ENCODE peak calls at places on chromosomes 1 and 21, in seven cellular contexts. A is stimulated activated CD4-positive, alpha-beta T cell treated with anti-CD3 and anti-CD28 coated beads, Interleukin-1b, Interleukin-23, amount 100 ng/mL, for 4 hours; C is HS-5; N is CD4-positive, alpha-beta memory T cell; Z is CD8-positive, alpha-beta T cell; P is iris pigment epithelial cell; U is OCI-LY7. J is an unnamed sample.

GRCh38 chr1:44354268-44354839 is 703 bp downstream of the ERI3 start:
- DNase-seq in A (no peak), C (no peak), N (no peak), Z (no peak), P (peak; percentile 52), U (no peak), J (peak; percentile 2)

GRCh38 chr1:6447818-6448748 is 17.9 kb downstream of the TNFRSF25 start:
- DNase-seq in A (no peak), C (no peak), N (no peak), Z (peak; percentile 52), P (no peak), U (peak; percentile 42), J (no peak)

GRCh38 chr1:227654858-227655752 is 80.0 kb downstream of the JMJD4 start:
- DNase-seq in A (no peak), C (no peak), N (no peak), Z (no peak), P (no peak), U (peak; percentile 10), J (no peak)

GRCh38 chr1:168676029-168676812 is 52.8 kb downstream of the DPT start:
- DNase-seq in A (no peak), C (no peak), N (no peak), Z (no peak), P (no peak), U (no peak), J (no peak)

GRCh38 chr1:187842406-187843165 is 1013.8 kb downstream of the PLA2G4A start:
- DNase-seq in A (no peak), C (no peak), N (no peak), Z (no peak), P (peak; percentile 42), U (peak; percentile 13), J (no peak)

GRCh38 chr21:34567574-34567973 is 47.3 kb downstream of the RCAN1 start:
- DNase-seq in A (no peak), C (no peak), N (no peak), Z (no peak), P (no peak), U (no peak), J (no peak)

GRCh38 chr21:36945496-36946138 is 20.9 kb downstream of the HLCS start:
- DNase-seq in A (no peak), C (no peak), N (no peak), Z (no peak), P (peak; percentile 77), U (no peak), J (no peak)

GRCh38 chr1:57363643-57364042 is 60.2 kb downstream of the DAB1 start:
- DNase-seq in A (no peak), C (no peak), N (no peak), Z (no peak), P (no peak), U (no peak), J (no peak)

GRCh38 chr1:101004061-101004460 is 21.5 kb downstream of the DPH5 start:
- DNase-seq in A (no peak), C (no peak), N (no peak), Z (no peak), P (peak; percentile 88), U (no peak), J (no peak)

GRCh38 chr1:119564548-119564947 is 57.5 kb downstream of the HSD3B1 start:
- DNase-seq in A (no peak), C (no peak), N (no peak), Z (no peak), P (no peak), U (no peak), J (no peak)

GRCh38 chr1:106681939-106682522 is 374.4 kb upstream of the PRMT6 start:
- DNase-seq in A (no peak), C (no peak), N (no peak), Z (no peak), P (no peak), U (no peak), J (no peak)

GRCh38 chr1:164780863-164781262 is 221.9 kb downstream of the PBX1 start:
- DNase-seq in A (no peak), C (no peak), N (no peak), Z (no peak), P (peak; percentile 93), U (no peak), J (no peak)

GRCh38 chr1:161013591-161014513 is 7.1 kb downstream of the F11R start:
- DNase-seq in A (peak; percentile 28), C (no peak), N (peak; percentile 58), Z (peak; percentile 70), P (peak; percentile 98), U (peak; percentile 88), J (peak; percentile 65)

GRCh38 chr1:29711582-29712274 is 475.4 kb downstream of the PTPRU start:
- DNase-seq in A (no peak), C (no peak), N (no peak), Z (no peak), P (peak; percentile 81), U (no peak), J (no peak)

GRCh38 chr21:45543710-45544448 is 1.6 kb upstream of the SLC19A1 start:
- DNase-seq in A (no peak), C (no peak), N (no peak), Z (peak; percentile 9), P (no peak), U (no peak), J (no peak)

GRCh38 chr1:226827458-226827857 is 43.0 kb upstream of the PSEN2 start:
- DNase-seq in A (no peak), C (no peak), N (no peak), Z (no peak), P (no peak), U (no peak), J (no peak)

GRCh38 chr1:43388021-43388575 is 1.5 kb downstream of the MED8 start:
- DNase-seq in A (no peak), C (no peak), N (no peak), Z (no peak), P (no peak), U (no peak), J (no peak)

GRCh38 chr1:221858758-221859157 is 116.9 kb upstream of the DUSP10 start:
- DNase-seq in A (no peak), C (peak; percentile 95), N (no peak), Z (no peak), P (peak; percentile 65), U (no peak), J (no peak)

GRCh38 chr21:41163086-41163485 is 4.9 kb upstream of the BACE2 start:
- DNase-seq in A (no peak), C (no peak), N (no peak), Z (no peak), P (no peak), U (no peak), J (no peak)

GRCh38 chr21:44592446-44593365 is at the start of gene KRTAP10-6:
- DNase-seq in A (no peak), C (no peak), N (no peak), Z (no peak), P (no peak), U (no peak), J (no peak)

GRCh38 chr1:193558491-193559028 is 372.1 kb upstream of the B3GALT2 start:
- DNase-seq in A (no peak), C (peak; percentile 76), N (no peak), Z (no peak), P (peak; percentile 91), U (no peak), J (no peak)

GRCh38 chr1:17207966-17208418 is 3.1 kb downstream of the PADI1 start:
- DNase-seq in A (peak; percentile 26), C (peak; percentile 75), N (no peak), Z (peak; percentile 27), P (peak; percentile 67), U (peak; percentile 57), J (peak; percentile 46)